ENCODE peak calls at places on chromosomes 7 and 10, in four cellular contexts. One of them, this sample, is unnamed.

GRCh38 chr7:158734861-158735260 is 30.3 kb upstream of the NCAPG2 start:
- DNase-seq in cardiac muscle cell: no peak
- DNase-seq in lower lobe of right lung: no peak
- DNase-seq in Peyer's patch: no peak
- DNase-seq in this sample: no peak

GRCh38 chr10:53209941-53210611 is 437.5 kb upstream of the MBL2 start:
- DNase-seq in cardiac muscle cell: peak; percentile 37
- DNase-seq in lower lobe of right lung: no peak
- DNase-seq in Peyer's patch: no peak
- DNase-seq in this sample: no peak

GRCh38 chr10:100508691-100509150 is 10.9 kb downstream of the SEC31B start:
- DNase-seq in cardiac muscle cell: peak; percentile 47
- DNase-seq in lower lobe of right lung: no peak
- DNase-seq in Peyer's patch: no peak
- DNase-seq in this sample: no peak

GRCh38 chr7:55432506-55432905 is 67.4 kb downstream of the LANCL2 start:
- DNase-seq in cardiac muscle cell: no peak
- DNase-seq in lower lobe of right lung: no peak
- DNase-seq in Peyer's patch: no peak
- DNase-seq in this sample: no peak

GRCh38 chr10:6306917-6307316 is 104.2 kb downstream of the PFKFB3 start:
- DNase-seq in cardiac muscle cell: no peak
- DNase-seq in lower lobe of right lung: no peak
- DNase-seq in Peyer's patch: no peak
- DNase-seq in this sample: no peak

GRCh38 chr10:63576501-63576900 is 55.3 kb downstream of the REEP3 start:
- DNase-seq in cardiac muscle cell: no peak
- DNase-seq in lower lobe of right lung: no peak
- DNase-seq in Peyer's patch: no peak
- DNase-seq in this sample: no peak

GRCh38 chr7:157602581-157602980 is 265.8 kb downstream of the DNAJB6 start:
- DNase-seq in cardiac muscle cell: no peak
- DNase-seq in lower lobe of right lung: no peak
- DNase-seq in Peyer's patch: no peak
- DNase-seq in this sample: no peak

GRCh38 chr7:69670701-69671100 is 72.4 kb downstream of the AUTS2 start:
- DNase-seq in cardiac muscle cell: no peak
- DNase-seq in lower lobe of right lung: no peak
- DNase-seq in Peyer's patch: no peak
- DNase-seq in this sample: no peak

GRCh38 chr10:31650010-31650409 is 278.6 kb downstream of the ARHGAP12 start:
- DNase-seq in cardiac muscle cell: no peak
- DNase-seq in lower lobe of right lung: no peak
- DNase-seq in Peyer's patch: no peak
- DNase-seq in this sample: no peak

GRCh38 chr7:16465469-16466086 is at the start of gene SOSTDC1:
- DNase-seq in cardiac muscle cell: peak; percentile 57
- DNase-seq in lower lobe of right lung: no peak
- DNase-seq in Peyer's patch: no peak
- DNase-seq in this sample: no peak

GRCh38 chr10:101492205-101492604 is 95.9 kb downstream of the POLL start:
- DNase-seq in cardiac muscle cell: no peak
- DNase-seq in lower lobe of right lung: no peak
- DNase-seq in Peyer's patch: no peak
- DNase-seq in this sample: no peak

GRCh38 chr7:1865809-1866255 is 195.8 kb downstream of the ELFN1 start:
- DNase-seq in cardiac muscle cell: no peak
- DNase-seq in lower lobe of right lung: no peak
- DNase-seq in Peyer's patch: no peak
- DNase-seq in this sample: peak; percentile 73

GRCh38 chr7:91504919-91505318 is 240.7 kb downstream of the FZD1 start:
- DNase-seq in cardiac muscle cell: no peak
- DNase-seq in lower lobe of right lung: no peak
- DNase-seq in Peyer's patch: no peak
- DNase-seq in this sample: no peak

GRCh38 chr10:19961076-19961811 is 145.0 kb downstream of the PLXDC2 start:
- DNase-seq in cardiac muscle cell: no peak
- DNase-seq in lower lobe of right lung: no peak
- DNase-seq in Peyer's patch: no peak
- DNase-seq in this sample: no peak

GRCh38 chr10:22453948-22454347 is 108.7 kb downstream of the SPAG6 start:
- DNase-seq in cardiac muscle cell: no peak
- DNase-seq in lower lobe of right lung: no peak
- DNase-seq in Peyer's patch: no peak
- DNase-seq in this sample: no peak

GRCh38 chr10:109456566-109457361 is 466.5 kb downstream of the XPNPEP1 start:
- DNase-seq in cardiac muscle cell: no peak
- DNase-seq in lower lobe of right lung: no peak
- DNase-seq in Peyer's patch: no peak
- DNase-seq in this sample: peak; percentile 74

GRCh38 chr10:75398238-75398629 is 3.3 kb downstream of the ZNF503 start:
- DNase-seq in cardiac muscle cell: no peak
- DNase-seq in lower lobe of right lung: no peak
- DNase-seq in Peyer's patch: no peak
- DNase-seq in this sample: no peak

GRCh38 chr7:8065356-8065813 is 96.8 kb downstream of the GLCCI1 start:
- DNase-seq in cardiac muscle cell: no peak
- DNase-seq in lower lobe of right lung: no peak
- DNase-seq in Peyer's patch: no peak
- DNase-seq in this sample: no peak

GRCh38 chr7:46220066-46220630 is 299.1 kb upstream of the IGFBP3 start:
- DNase-seq in cardiac muscle cell: no peak
- DNase-seq in lower lobe of right lung: no peak
- DNase-seq in Peyer's patch: no peak
- DNase-seq in this sample: no peak

GRCh38 chr10:63164045-63164722 is 31.1 kb downstream of the NRBF2 start:
- DNase-seq in cardiac muscle cell: no peak
- DNase-seq in lower lobe of right lung: no peak
- DNase-seq in Peyer's patch: no peak
- DNase-seq in this sample: no peak

GRCh38 chr7:47666164-47666862 is 84.4 kb upstream of the TNS3 start:
- DNase-seq in cardiac muscle cell: no peak
- DNase-seq in lower lobe of right lung: no peak
- DNase-seq in Peyer's patch: no peak
- DNase-seq in this sample: no peak

GRCh38 chr7:27593226-27593625 is 69.5 kb downstream of the HIBADH start:
- DNase-seq in cardiac muscle cell: no peak
- DNase-seq in lower lobe of right lung: no peak
- DNase-seq in Peyer's patch: no peak
- DNase-seq in this sample: no peak

GRCh38 chr7:91249506-91250233 is 14.6 kb upstream of the FZD1 start:
- DNase-seq in cardiac muscle cell: no peak
- DNase-seq in lower lobe of right lung: no peak
- DNase-seq in Peyer's patch: no peak
- DNase-seq in this sample: no peak

GRCh38 chr10:82867056-82867455 is 992.1 kb downstream of the NRG3 start:
- DNase-seq in cardiac muscle cell: no peak
- DNase-seq in lower lobe of right lung: no peak
- DNase-seq in Peyer's patch: no peak
- DNase-seq in this sample: no peak

GRCh38 chr10:102540023-102540422 is 36.3 kb downstream of the SUFU start:
- DNase-seq in cardiac muscle cell: no peak
- DNase-seq in lower lobe of right lung: no peak
- DNase-seq in Peyer's patch: no peak
- DNase-seq in this sample: no peak

GRCh38 chr7:130875265-130875741 is 141.3 kb upstream of the KLF14 start:
- DNase-seq in cardiac muscle cell: peak; percentile 58
- DNase-seq in lower lobe of right lung: peak; percentile 76
- DNase-seq in Peyer's patch: peak; percentile 52
- DNase-seq in this sample: peak; percentile 44
- H3K36me3 ChIP-seq in cardiac muscle cell: no peaks in the 10 kb centered on the region
- H3K36me3 ChIP-seq in lower lobe of right lung: peaks cover 89% of the 10 kb centered on the region
- H3K36me3 ChIP-seq in Peyer's patch: peaks cover 48% of the 10 kb centered on the region
- H3K36me3 ChIP-seq in this sample: peaks cover 90% of the 10 kb centered on the region

DNA sequence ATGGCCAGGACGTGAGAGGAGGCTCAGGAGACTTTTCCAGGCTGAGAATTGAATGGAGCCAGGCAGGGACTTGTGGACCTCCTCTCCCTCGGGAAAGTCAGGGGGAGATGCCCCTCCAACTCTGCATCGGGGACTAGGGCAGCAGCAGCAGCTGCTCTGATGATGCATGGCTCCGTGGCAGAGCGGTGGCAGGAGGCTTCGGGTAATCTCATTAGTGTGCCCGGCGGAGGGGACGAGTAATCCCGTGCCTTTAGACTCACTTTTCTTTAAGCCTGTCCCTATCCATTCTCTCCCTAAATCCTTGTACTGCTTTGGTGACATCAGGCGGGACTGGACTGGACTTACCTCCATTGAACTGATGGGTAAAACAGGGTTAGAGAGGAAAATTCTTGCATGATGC is 75.1 kb downstream of the ZMIZ1 start:
- DNase-seq in cardiac muscle cell: no peak
- DNase-seq in lower lobe of right lung: no peak
- DNase-seq in Peyer's patch: no peak
- DNase-seq in this sample: no peak
- H3K4me1 ChIP-seq in cardiac muscle cell: peaks cover 85% of the 10 kb centered on the region
- H3K4me1 ChIP-seq in lower lobe of right lung: peaks cover 95% of the 10 kb centered on the region
- H3K4me1 ChIP-seq in Peyer's patch: peaks cover 48% of the 10 kb centered on the region
- H3K4me1 ChIP-seq in this sample: peaks cover 92% of the 10 kb centered on the region

DNA sequence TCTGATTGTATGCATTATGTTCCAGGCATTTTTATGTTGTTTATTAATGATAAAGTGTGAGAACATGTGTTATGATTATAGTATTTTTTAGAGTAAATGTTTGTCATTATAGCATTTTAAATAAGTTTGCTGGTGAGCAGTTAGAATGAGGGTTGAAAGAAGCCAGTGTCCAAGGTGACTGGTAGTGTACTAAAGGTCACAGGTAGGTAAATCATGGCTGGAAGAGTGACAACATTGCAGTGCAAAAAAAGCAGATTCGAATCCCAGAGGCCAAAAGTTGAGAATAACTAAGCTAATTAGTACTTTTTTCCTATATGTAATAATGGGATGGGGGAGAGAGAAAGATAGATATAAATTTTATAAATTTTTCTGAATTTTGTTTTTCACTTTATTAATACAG is 44.0 kb downstream of the RSBN1L start:
- DNase-seq in cardiac muscle cell: no peak
- DNase-seq in lower lobe of right lung: no peak
- DNase-seq in Peyer's patch: no peak
- DNase-seq in this sample: no peak
- H3K36me3 ChIP-seq in cardiac muscle cell: peaks cover 8% of the 10 kb centered on the region
- H3K36me3 ChIP-seq in lower lobe of right lung: peaks cover 33% of the 10 kb centered on the region
- H3K36me3 ChIP-seq in Peyer's patch: no peaks in the 10 kb centered on the region
- H3K36me3 ChIP-seq in this sample: no peaks in the 10 kb centered on the region

GRCh38 chr7:35258891-35259537 is 5.1 kb upstream of the TBX20 start:
- DNase-seq in cardiac muscle cell: no peak
- DNase-seq in lower lobe of right lung: no peak
- DNase-seq in Peyer's patch: no peak
- DNase-seq in this sample: peak; percentile 57
- H3K4me1 ChIP-seq in cardiac muscle cell: peaks cover 23% of the 10 kb centered on the region
- H3K4me1 ChIP-seq in lower lobe of right lung: no peaks in the 10 kb centered on the region
- H3K4me1 ChIP-seq in Peyer's patch: peaks cover 19% of the 10 kb centered on the region
- H3K4me1 ChIP-seq in this sample: peaks cover 13% of the 10 kb centered on the region

DNA sequence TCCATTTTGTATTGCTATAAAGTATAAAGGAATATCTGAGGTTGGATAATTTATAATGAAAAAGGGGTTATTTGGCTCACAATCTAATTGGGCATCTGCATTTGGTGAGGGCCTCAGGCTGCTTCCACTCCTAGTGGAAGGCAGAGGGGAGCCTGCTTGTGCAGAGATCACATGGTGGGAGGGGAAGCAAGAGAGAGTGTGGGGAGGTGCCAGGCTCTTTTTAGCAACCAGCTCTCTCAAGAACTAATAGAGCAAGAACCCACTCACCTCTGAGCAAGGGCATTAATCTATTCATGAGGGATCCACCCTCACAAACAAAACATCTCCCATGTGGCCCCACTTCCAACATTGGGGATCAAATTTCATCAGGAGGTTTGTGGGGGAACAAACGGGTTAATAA is 64.6 kb downstream of the OGDH start:
- DNase-seq in cardiac muscle cell: no peak
- DNase-seq in lower lobe of right lung: no peak
- DNase-seq in Peyer's patch: no peak
- DNase-seq in this sample: no peak
- H3K36me3 ChIP-seq in cardiac muscle cell: peaks cover 38% of the 10 kb centered on the region
- H3K36me3 ChIP-seq in lower lobe of right lung: peaks cover 80% of the 10 kb centered on the region
- H3K36me3 ChIP-seq in Peyer's patch: peaks cover 82% of the 10 kb centered on the region
- H3K36me3 ChIP-seq in this sample: peaks cover 16% of the 10 kb centered on the region